ENCODE peak calls at places on chromosome 21, in seven cellular contexts. One of them, this sample, is unnamed.

GRCh38 chr21:26138615-26139257 is 31.8 kb downstream of the APP start:
- DNase-seq in AG04449: no peak
- DNase-seq in MM.1S: no peak
- DNase-seq in mammary epithelial cell: no peak
- DNase-seq in epithelial cell of esophagus: no peak
- DNase-seq in CD8-positive, alpha-beta memory T cell: no peak
- DNase-seq in HepG2: no peak
- DNase-seq in this sample: no peak

GRCh38 chr21:37660709-37661108 is 255.5 kb downstream of the KCNJ6 start:
- DNase-seq in epithelial cell of esophagus: no peak
- DNase-seq in MM.1S: no peak
- DNase-seq in CD8-positive, alpha-beta memory T cell: no peak
- DNase-seq in mammary epithelial cell: no peak
- DNase-seq in AG04449: no peak
- DNase-seq in HepG2: no peak
- DNase-seq in this sample: no peak

GRCh38 chr21:39673736-39674135 is 61.0 kb downstream of the B3GALT5 start:
- DNase-seq in epithelial cell of esophagus: no peak
- DNase-seq in mammary epithelial cell: no peak
- DNase-seq in CD8-positive, alpha-beta memory T cell: no peak
- DNase-seq in HepG2: no peak
- DNase-seq in AG04449: no peak
- DNase-seq in MM.1S: no peak
- DNase-seq in this sample: no peak

GRCh38 chr21:29245104-29245643 is 53.5 kb upstream of the BACH1 start:
- DNase-seq in HepG2: no peak
- DNase-seq in CD8-positive, alpha-beta memory T cell: no peak
- DNase-seq in epithelial cell of esophagus: peak; percentile 67
- DNase-seq in MM.1S: no peak
- DNase-seq in mammary epithelial cell: no peak
- DNase-seq in AG04449: no peak
- DNase-seq in this sample: no peak

GRCh38 chr21:14609274-14609673 is 63.2 kb upstream of the SAMSN1 start:
- DNase-seq in epithelial cell of esophagus: no peak
- DNase-seq in AG04449: no peak
- DNase-seq in mammary epithelial cell: no peak
- DNase-seq in HepG2: no peak
- DNase-seq in MM.1S: peak; percentile 48
- DNase-seq in CD8-positive, alpha-beta memory T cell: no peak
- DNase-seq in this sample: no peak

GRCh38 chr21:37532868-37533780 is 166.6 kb downstream of the DYRK1A start:
- DNase-seq in AG04449: no peak
- DNase-seq in CD8-positive, alpha-beta memory T cell: no peak
- DNase-seq in mammary epithelial cell: peak; percentile 96
- DNase-seq in HepG2: no peak
- DNase-seq in MM.1S: no peak
- DNase-seq in epithelial cell of esophagus: peak; percentile 96
- DNase-seq in this sample: peak; percentile 52

GRCh38 chr21:40976198-40977114 is 129.5 kb upstream of the DSCAM start:
- DNase-seq in HepG2: no peak
- DNase-seq in mammary epithelial cell: no peak
- DNase-seq in epithelial cell of esophagus: no peak
- DNase-seq in CD8-positive, alpha-beta memory T cell: no peak
- DNase-seq in MM.1S: no peak
- DNase-seq in AG04449: no peak
- DNase-seq in this sample: peak; percentile 3

GRCh38 chr21:24224411-24224810 is 1382.9 kb downstream of the MRPL39 start:
- DNase-seq in epithelial cell of esophagus: peak; percentile 67
- DNase-seq in MM.1S: no peak
- DNase-seq in CD8-positive, alpha-beta memory T cell: no peak
- DNase-seq in AG04449: no peak
- DNase-seq in HepG2: no peak
- DNase-seq in mammary epithelial cell: no peak
- DNase-seq in this sample: no peak

GRCh38 chr21:45539796-45540600 is 2.2 kb downstream of the SLC19A1 start:
- DNase-seq in AG04449: no peak
- DNase-seq in CD8-positive, alpha-beta memory T cell: no peak
- DNase-seq in MM.1S: no peak
- DNase-seq in mammary epithelial cell: no peak
- DNase-seq in HepG2: no peak
- DNase-seq in epithelial cell of esophagus: no peak
- DNase-seq in this sample: no peak

GRCh38 chr21:27339902-27340301 is 373.0 kb upstream of the ADAMTS5 start:
- DNase-seq in epithelial cell of esophagus: no peak
- DNase-seq in CD8-positive, alpha-beta memory T cell: no peak
- DNase-seq in MM.1S: no peak
- DNase-seq in HepG2: no peak
- DNase-seq in AG04449: no peak
- DNase-seq in mammary epithelial cell: no peak
- DNase-seq in this sample: no peak

GRCh38 chr21:40936771-40937261 is 89.9 kb upstream of the DSCAM start:
- DNase-seq in epithelial cell of esophagus: peak; percentile 72
- DNase-seq in mammary epithelial cell: peak; percentile 68
- DNase-seq in HepG2: no peak
- DNase-seq in MM.1S: no peak
- DNase-seq in CD8-positive, alpha-beta memory T cell: no peak
- DNase-seq in AG04449: no peak
- DNase-seq in this sample: no peak

GRCh38 chr21:21801921-21802320 is 803.7 kb downstream of the NCAM2 start:
- DNase-seq in CD8-positive, alpha-beta memory T cell: no peak
- DNase-seq in mammary epithelial cell: no peak
- DNase-seq in MM.1S: no peak
- DNase-seq in HepG2: no peak
- DNase-seq in epithelial cell of esophagus: no peak
- DNase-seq in AG04449: no peak
- DNase-seq in this sample: no peak

GRCh38 chr21:14321042-14321441 is 61.9 kb downstream of the HSPA13 start:
- DNase-seq in CD8-positive, alpha-beta memory T cell: no peak
- DNase-seq in HepG2: no peak
- DNase-seq in mammary epithelial cell: peak; percentile 70
- DNase-seq in epithelial cell of esophagus: peak; percentile 36
- DNase-seq in AG04449: no peak
- DNase-seq in MM.1S: no peak
- DNase-seq in this sample: no peak

GRCh38 chr21:38852278-38852677 is 46.5 kb downstream of the ETS2 start:
- DNase-seq in HepG2: no peak
- DNase-seq in epithelial cell of esophagus: peak; percentile 74
- DNase-seq in mammary epithelial cell: peak; percentile 64
- DNase-seq in AG04449: no peak
- DNase-seq in MM.1S: no peak
- DNase-seq in CD8-positive, alpha-beta memory T cell: no peak
- DNase-seq in this sample: no peak

GRCh38 chr21:31425158-31425557 is 81.1 kb upstream of the TIAM1 start:
- DNase-seq in MM.1S: no peak
- DNase-seq in mammary epithelial cell: no peak
- DNase-seq in CD8-positive, alpha-beta memory T cell: no peak
- DNase-seq in HepG2: no peak
- DNase-seq in AG04449: no peak
- DNase-seq in epithelial cell of esophagus: no peak
- DNase-seq in this sample: no peak

GRCh38 chr21:39843483-39843882 is 23.8 kb upstream of the PCP4 start:
- DNase-seq in epithelial cell of esophagus: no peak
- DNase-seq in CD8-positive, alpha-beta memory T cell: no peak
- DNase-seq in mammary epithelial cell: no peak
- DNase-seq in MM.1S: no peak
- DNase-seq in AG04449: no peak
- DNase-seq in HepG2: no peak
- DNase-seq in this sample: no peak

GRCh38 chr21:37986751-37987399 is 70.6 kb upstream of the KCNJ6 start:
- DNase-seq in epithelial cell of esophagus: no peak
- DNase-seq in CD8-positive, alpha-beta memory T cell: no peak
- DNase-seq in HepG2: no peak
- DNase-seq in mammary epithelial cell: no peak
- DNase-seq in MM.1S: no peak
- DNase-seq in AG04449: no peak
- DNase-seq in this sample: no peak

GRCh38 chr21:26840912-26841311 is 4.3 kb downstream of the ADAMTS1 start:
- DNase-seq in mammary epithelial cell: peak; percentile 93
- DNase-seq in CD8-positive, alpha-beta memory T cell: no peak
- DNase-seq in HepG2: no peak
- DNase-seq in epithelial cell of esophagus: peak; percentile 95
- DNase-seq in AG04449: peak; percentile 72
- DNase-seq in MM.1S: no peak
- DNase-seq in this sample: peak; percentile 65

GRCh38 chr21:23968722-23969647 is 1638.3 kb downstream of the MRPL39 start:
- DNase-seq in CD8-positive, alpha-beta memory T cell: peak; percentile 30
- DNase-seq in mammary epithelial cell: no peak
- DNase-seq in MM.1S: peak; percentile 96
- DNase-seq in AG04449: no peak
- DNase-seq in epithelial cell of esophagus: no peak
- DNase-seq in HepG2: no peak
- DNase-seq in this sample: peak; percentile 25

GRCh38 chr21:24727803-24728425 is 879.4 kb downstream of the MRPL39 start:
- DNase-seq in epithelial cell of esophagus: no peak
- DNase-seq in mammary epithelial cell: no peak
- DNase-seq in CD8-positive, alpha-beta memory T cell: no peak
- DNase-seq in AG04449: peak; percentile 37
- DNase-seq in MM.1S: no peak
- DNase-seq in HepG2: no peak
- DNase-seq in this sample: no peak

GRCh38 chr21:39867198-39867650 is at the start of gene PCP4:
- DNase-seq in AG04449: no peak
- DNase-seq in MM.1S: peak; percentile 97
- DNase-seq in epithelial cell of esophagus: peak; percentile 60
- DNase-seq in CD8-positive, alpha-beta memory T cell: no peak
- DNase-seq in HepG2: peak; percentile 7
- DNase-seq in mammary epithelial cell: peak; percentile 42
- DNase-seq in this sample: peak; percentile 83

GRCh38 chr21:29130234-29130993 is at the start of gene MAP3K7CL:
- DNase-seq in HepG2: no peak
- DNase-seq in epithelial cell of esophagus: peak; percentile 97
- DNase-seq in AG04449: peak; percentile 100
- DNase-seq in mammary epithelial cell: peak; percentile 94
- DNase-seq in MM.1S: no peak
- DNase-seq in CD8-positive, alpha-beta memory T cell: no peak
- DNase-seq in this sample: peak; percentile 21

GRCh38 chr21:44494418-44494817 is 39.1 kb downstream of the LRRC3 start:
- DNase-seq in CD8-positive, alpha-beta memory T cell: no peak
- DNase-seq in epithelial cell of esophagus: no peak
- DNase-seq in AG04449: no peak
- DNase-seq in MM.1S: no peak
- DNase-seq in mammary epithelial cell: no peak
- DNase-seq in HepG2: no peak
- DNase-seq in this sample: no peak
- H3K4me3 ChIP-seq in CD8-positive, alpha-beta memory T cell: no peak overlapping the region
- H3K4me3 ChIP-seq in epithelial cell of esophagus: no peak overlapping the region
- H3K4me3 ChIP-seq in AG04449: no peak overlapping the region
- H3K4me3 ChIP-seq in MM.1S: no peak overlapping the region
- H3K4me3 ChIP-seq in mammary epithelial cell: no peak overlapping the region
- H3K4me3 ChIP-seq in HepG2: no peak overlapping the region
- H3K4me3 ChIP-seq in this sample: no peak overlapping the region

GRCh38 chr21:35323947-35324346 is 274.8 kb upstream of the RUNX1 start:
- DNase-seq in mammary epithelial cell: no peak
- DNase-seq in CD8-positive, alpha-beta memory T cell: no peak
- DNase-seq in epithelial cell of esophagus: no peak
- DNase-seq in HepG2: no peak
- DNase-seq in MM.1S: no peak
- DNase-seq in AG04449: no peak
- DNase-seq in this sample: peak; percentile 73
- H3K4me3 ChIP-seq in mammary epithelial cell: no peak overlapping the region
- H3K4me3 ChIP-seq in CD8-positive, alpha-beta memory T cell: no peak overlapping the region
- H3K4me3 ChIP-seq in epithelial cell of esophagus: no peak overlapping the region
- H3K4me3 ChIP-seq in HepG2: no peak overlapping the region
- H3K4me3 ChIP-seq in MM.1S: no peak overlapping the region
- H3K4me3 ChIP-seq in AG04449: no peak overlapping the region
- H3K4me3 ChIP-seq in this sample: no peak overlapping the region

GRCh38 chr21:46559291-46559983 is 45.4 kb downstream of the S100B start:
- DNase-seq in CD8-positive, alpha-beta memory T cell: peak; percentile 53
- DNase-seq in AG04449: no peak
- DNase-seq in epithelial cell of esophagus: no peak
- DNase-seq in MM.1S: no peak
- DNase-seq in mammary epithelial cell: no peak
- DNase-seq in HepG2: peak; percentile 41
- DNase-seq in this sample: no peak
- H3K4me3 ChIP-seq in CD8-positive, alpha-beta memory T cell: peak overlapping the region; percentile 21
- H3K4me3 ChIP-seq in AG04449: no peak overlapping the region
- H3K4me3 ChIP-seq in epithelial cell of esophagus: no peak overlapping the region
- H3K4me3 ChIP-seq in MM.1S: no peak overlapping the region
- H3K4me3 ChIP-seq in mammary epithelial cell: no peak overlapping the region
- H3K4me3 ChIP-seq in HepG2: no peak overlapping the region
- H3K4me3 ChIP-seq in this sample: no peak overlapping the region

GRCh38 chr21:42525676-42526378 is 12.2 kb downstream of the SLC37A1 start:
- DNase-seq in epithelial cell of esophagus: no peak
- DNase-seq in mammary epithelial cell: no peak
- DNase-seq in CD8-positive, alpha-beta memory T cell: no peak
- DNase-seq in AG04449: no peak
- DNase-seq in HepG2: no peak
- DNase-seq in MM.1S: no peak
- DNase-seq in this sample: no peak
- H3K4me3 ChIP-seq in epithelial cell of esophagus: no peak overlapping the region
- H3K4me3 ChIP-seq in mammary epithelial cell: no peak overlapping the region
- H3K4me3 ChIP-seq in CD8-positive, alpha-beta memory T cell: no peak overlapping the region
- H3K4me3 ChIP-seq in AG04449: no peak overlapping the region
- H3K4me3 ChIP-seq in HepG2: no peak overlapping the region
- H3K4me3 ChIP-seq in MM.1S: no peak overlapping the region
- H3K4me3 ChIP-seq in this sample: no peak overlapping the region

GRCh38 chr21:34669149-34669879 is 520 bp downstream of the CLIC6 start:
- DNase-seq in HepG2: no peak
- DNase-seq in mammary epithelial cell: no peak
- DNase-seq in epithelial cell of esophagus: no peak
- DNase-seq in CD8-positive, alpha-beta memory T cell: no peak
- DNase-seq in AG04449: no peak
- DNase-seq in MM.1S: no peak
- DNase-seq in this sample: peak; percentile 58
- H3K4me3 ChIP-seq in HepG2: peak overlapping the region; percentile 38
- H3K4me3 ChIP-seq in mammary epithelial cell: no peak overlapping the region
- H3K4me3 ChIP-seq in epithelial cell of esophagus: no peak overlapping the region
- H3K4me3 ChIP-seq in CD8-positive, alpha-beta memory T cell: no peak overlapping the region
- H3K4me3 ChIP-seq in AG04449: no peak overlapping the region
- H3K4me3 ChIP-seq in MM.1S: no peak overlapping the region
- H3K4me3 ChIP-seq in this sample: peak overlapping the region; percentile 79

DNA sequence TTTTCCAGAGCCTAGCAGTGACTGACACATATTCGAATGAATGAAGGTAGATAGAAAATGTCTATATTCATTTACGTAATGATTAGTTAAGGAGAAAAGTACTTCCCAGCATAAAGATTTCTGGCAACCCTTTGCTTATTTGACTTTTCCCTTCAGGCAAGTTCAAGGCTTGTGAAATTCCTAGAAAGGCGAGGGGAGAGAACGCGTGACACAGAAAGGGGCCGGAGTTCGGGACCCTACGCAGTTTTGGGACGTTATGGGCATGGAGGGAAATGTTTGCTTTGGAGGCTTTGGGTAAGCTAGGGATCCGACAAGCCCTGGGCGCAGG is 472 bp upstream of the USP25 start:
- DNase-seq in CD8-positive, alpha-beta memory T cell: no peak
- DNase-seq in MM.1S: no peak
- DNase-seq in mammary epithelial cell: no peak
- DNase-seq in epithelial cell of esophagus: no peak
- DNase-seq in HepG2: no peak
- DNase-seq in AG04449: no peak
- DNase-seq in this sample: no peak
- H3K4me3 ChIP-seq in CD8-positive, alpha-beta memory T cell: peak overlapping the region; percentile 75
- H3K4me3 ChIP-seq in MM.1S: peak overlapping the region; percentile 64
- H3K4me3 ChIP-seq in mammary epithelial cell: peak overlapping the region; percentile 89
- H3K4me3 ChIP-seq in epithelial cell of esophagus: peak overlapping the region; percentile 50
- H3K4me3 ChIP-seq in HepG2: peak overlapping the region; percentile 55
- H3K4me3 ChIP-seq in AG04449: peak overlapping the region; percentile 78
- H3K4me3 ChIP-seq in this sample: peak overlapping the region; percentile 43

DNA sequence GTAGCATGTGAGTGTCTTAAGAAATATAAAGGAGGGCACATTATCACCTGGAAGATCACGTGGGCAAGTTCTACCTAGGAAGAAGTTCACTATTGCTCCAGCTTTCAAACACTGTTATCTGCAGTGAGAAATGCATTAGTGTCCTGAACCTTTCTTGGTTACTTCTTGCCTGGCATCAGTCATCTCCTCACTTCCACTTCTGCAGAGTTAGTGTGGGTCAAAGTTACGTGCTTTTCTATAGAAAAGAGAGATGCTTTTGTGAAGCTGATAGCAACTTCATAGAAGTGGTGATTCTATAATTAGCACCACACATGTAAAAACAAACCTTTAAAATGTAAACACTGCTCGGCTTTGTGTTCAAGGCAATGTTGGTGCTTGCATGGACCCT is 57.2 kb downstream of the MRPS6 start:
- DNase-seq in mammary epithelial cell: no peak
- DNase-seq in HepG2: no peak
- DNase-seq in CD8-positive, alpha-beta memory T cell: no peak
- DNase-seq in MM.1S: no peak
- DNase-seq in AG04449: no peak
- DNase-seq in epithelial cell of esophagus: no peak
- DNase-seq in this sample: no peak
- H3K4me3 ChIP-seq in mammary epithelial cell: no peak overlapping the region
- H3K4me3 ChIP-seq in HepG2: no peak overlapping the region
- H3K4me3 ChIP-seq in CD8-positive, alpha-beta memory T cell: no peak overlapping the region
- H3K4me3 ChIP-seq in MM.1S: no peak overlapping the region
- H3K4me3 ChIP-seq in AG04449: no peak overlapping the region
- H3K4me3 ChIP-seq in epithelial cell of esophagus: no peak overlapping the region
- H3K4me3 ChIP-seq in this sample: no peak overlapping the region